ENCODE peak calls at places on chromosomes 12 and 14, in eight cellular contexts. H, Z, O, J, T, I, F and P are unnamed samples.

GRCh38 chr12:94139816-94140215 is 8.6 kb upstream of the PLXNC1 start:
- DNase-seq in I (no peak), H (no peak), Z (no peak), O (no peak), T (no peak), F (no peak), J (no peak), P (no peak)

GRCh38 chr12:57475271-57476161 is 4.2 kb downstream of the ARHGAP9 start:
- DNase-seq in F (no peak), T (no peak), I (no peak), O (peak), Z (no peak), H (no peak), J (no peak), P (no peak)

GRCh38 chr12:2336409-2336829 is 283.6 kb downstream of the CACNA1C start:
- DNase-seq in F (peak), H (no peak), J (peak), Z (peak), T (peak), I (no peak), O (no peak), P (no peak)

GRCh38 chr12:108306014-108306501 is 33.1 kb downstream of the CMKLR1 start:
- DNase-seq in J (peak), I (no peak), T (no peak), H (no peak), F (no peak), O (no peak), Z (peak), P (no peak)

GRCh38 chr12:3967556-3968160 is 94.5 kb upstream of the PARP11 start:
- DNase-seq in O (no peak), I (no peak), F (peak), Z (no peak), H (no peak), T (no peak), J (no peak), P (no peak)

GRCh38 chr12:132597333-132598283 is 12.8 kb downstream of the LRCOL1 start:
- DNase-seq in I (no peak), J (no peak), F (no peak), T (no peak), Z (peak), O (peak), H (no peak), P (no peak)

GRCh38 chr12:128069359-128069997 is 197.5 kb upstream of the TMEM132C start:
- DNase-seq in Z (peak), I (peak), J (no peak), F (peak), H (no peak), O (peak), T (no peak), P (peak)

GRCh38 chr14:76720382-76720813 is 40.9 kb upstream of the VASH1 start:
- DNase-seq in O (peak), H (no peak), I (no peak), J (no peak), F (peak), T (no peak), Z (peak), P (no peak)

GRCh38 chr12:51269174-51270066 is 795 bp downstream of the SMAGP start:
- DNase-seq in O (peak), H (peak), F (peak), J (no peak), Z (peak), I (peak), T (no peak), P (no peak)

GRCh38 chr12:26612203-26612602 is 220.8 kb downstream of the ITPR2 start:
- DNase-seq in T (no peak), O (no peak), J (no peak), I (no peak), Z (no peak), F (no peak), H (no peak), P (no peak)

GRCh38 chr14:95468416-95469133 is 47.9 kb downstream of the SYNE3 start:
- DNase-seq in O (no peak), T (no peak), H (no peak), I (no peak), F (no peak), J (no peak), Z (no peak), P (no peak)

GRCh38 chr14:38431156-38431555 is 175.3 kb upstream of the CLEC14A start:
- DNase-seq in Z (no peak), J (no peak), F (no peak), O (no peak), T (no peak), I (no peak), H (no peak), P (no peak)

GRCh38 chr12:29389295-29389919 is 8.4 kb upstream of the ERGIC2 start:
- DNase-seq in F (no peak), T (no peak), O (no peak), J (no peak), H (no peak), Z (no peak), I (no peak), P (no peak)

GRCh38 chr12:119153477-119154434 is 25.0 kb upstream of the HSPB8 start:
- DNase-seq in T (no peak), I (peak), J (no peak), Z (peak), H (no peak), F (peak), O (no peak), P (no peak)

GRCh38 chr14:40119765-40120164 is 687.5 kb upstream of the FBXO33 start:
- DNase-seq in J (no peak), I (no peak), T (no peak), F (no peak), Z (no peak), H (no peak), O (no peak), P (no peak)

GRCh38 chr12:57190037-57190436 is 26.6 kb upstream of the NXPH4 start:
- DNase-seq in I (no peak), J (no peak), F (no peak), Z (no peak), H (no peak), O (no peak), T (no peak), P (no peak)

GRCh38 chr14:36513012-36513420 is 7.0 kb downstream of the NKX2-1 start:
- DNase-seq in O (peak), Z (no peak), I (no peak), H (no peak), T (no peak), J (no peak), F (no peak), P (no peak)